ENCODE peak calls at places on chromosomes 5 and 9, in seven cellular contexts. One of them, this sample, is unnamed.

GRCh38 chr5:55402199-55402598 is 94.4 kb downstream of the MTREX start:
- DNase-seq in CD8-positive, alpha-beta T cell: no peak
- DNase-seq in transverse colon: no peak
- DNase-seq in heart right ventricle: no peak
- DNase-seq in osteoblast: no peak
- DNase-seq in naive thymus-derived CD4-positive, alpha-beta T cell: no peak
- DNase-seq in A549: peak; percentile 3
- DNase-seq in this sample: no peak

GRCh38 chr9:107455461-107456155 is 34.0 kb downstream of the KLF4 start:
- DNase-seq in CD8-positive, alpha-beta T cell: no peak
- DNase-seq in naive thymus-derived CD4-positive, alpha-beta T cell: no peak
- DNase-seq in heart right ventricle: no peak
- DNase-seq in transverse colon: no peak
- DNase-seq in osteoblast: no peak
- DNase-seq in A549: no peak
- DNase-seq in this sample: no peak

GRCh38 chr5:5799229-5799628 is 376.8 kb downstream of the ICE1 start:
- DNase-seq in osteoblast: no peak
- DNase-seq in naive thymus-derived CD4-positive, alpha-beta T cell: no peak
- DNase-seq in transverse colon: no peak
- DNase-seq in A549: no peak
- DNase-seq in heart right ventricle: no peak
- DNase-seq in CD8-positive, alpha-beta T cell: no peak
- DNase-seq in this sample: no peak

GRCh38 chr5:141898448-141899094 is 20.4 kb upstream of the PCDH1 start:
- DNase-seq in naive thymus-derived CD4-positive, alpha-beta T cell: no peak
- DNase-seq in transverse colon: no peak
- DNase-seq in osteoblast: no peak
- DNase-seq in CD8-positive, alpha-beta T cell: no peak
- DNase-seq in heart right ventricle: no peak
- DNase-seq in A549: no peak
- DNase-seq in this sample: no peak

GRCh38 chr5:54133917-54134316 is 176.5 kb downstream of the ARL15 start:
- DNase-seq in osteoblast: no peak
- DNase-seq in heart right ventricle: no peak
- DNase-seq in CD8-positive, alpha-beta T cell: no peak
- DNase-seq in A549: no peak
- DNase-seq in transverse colon: no peak
- DNase-seq in naive thymus-derived CD4-positive, alpha-beta T cell: no peak
- DNase-seq in this sample: no peak

GRCh38 chr5:107966216-107966615 is 295.5 kb upstream of the EFNA5 start:
- DNase-seq in heart right ventricle: no peak
- DNase-seq in naive thymus-derived CD4-positive, alpha-beta T cell: no peak
- DNase-seq in CD8-positive, alpha-beta T cell: no peak
- DNase-seq in transverse colon: no peak
- DNase-seq in osteoblast: no peak
- DNase-seq in A549: no peak
- DNase-seq in this sample: no peak

GRCh38 chr5:102958481-102959011 is 161.4 kb downstream of the GIN1 start:
- DNase-seq in osteoblast: no peak
- DNase-seq in A549: no peak
- DNase-seq in heart right ventricle: no peak
- DNase-seq in naive thymus-derived CD4-positive, alpha-beta T cell: no peak
- DNase-seq in CD8-positive, alpha-beta T cell: no peak
- DNase-seq in transverse colon: no peak
- DNase-seq in this sample: no peak

GRCh38 chr5:72788851-72789505 is 27.5 kb upstream of the TNPO1 start:
- DNase-seq in A549: peak; percentile 71
- DNase-seq in osteoblast: no peak
- DNase-seq in transverse colon: no peak
- DNase-seq in naive thymus-derived CD4-positive, alpha-beta T cell: no peak
- DNase-seq in heart right ventricle: no peak
- DNase-seq in CD8-positive, alpha-beta T cell: no peak
- DNase-seq in this sample: no peak

GRCh38 chr5:147554285-147554817 is 44.5 kb upstream of the DPYSL3 start:
- DNase-seq in heart right ventricle: peak; percentile 13
- DNase-seq in osteoblast: peak; percentile 90
- DNase-seq in naive thymus-derived CD4-positive, alpha-beta T cell: no peak
- DNase-seq in A549: no peak
- DNase-seq in CD8-positive, alpha-beta T cell: no peak
- DNase-seq in transverse colon: no peak
- DNase-seq in this sample: no peak

GRCh38 chr5:131640043-131640856 is 5.2 kb upstream of the RAPGEF6 start:
- DNase-seq in transverse colon: no peak
- DNase-seq in osteoblast: no peak
- DNase-seq in A549: no peak
- DNase-seq in naive thymus-derived CD4-positive, alpha-beta T cell: peak; percentile 46
- DNase-seq in CD8-positive, alpha-beta T cell: no peak
- DNase-seq in heart right ventricle: no peak
- DNase-seq in this sample: no peak

GRCh38 chr9:15696979-15697378 is 144.1 kb downstream of the CCDC171 start:
- DNase-seq in heart right ventricle: no peak
- DNase-seq in CD8-positive, alpha-beta T cell: no peak
- DNase-seq in naive thymus-derived CD4-positive, alpha-beta T cell: no peak
- DNase-seq in osteoblast: peak; percentile 64
- DNase-seq in A549: no peak
- DNase-seq in transverse colon: no peak
- DNase-seq in this sample: no peak

GRCh38 chr5:39448504-39449128 is 23.8 kb upstream of the DAB2 start:
- DNase-seq in transverse colon: peak; percentile 31
- DNase-seq in heart right ventricle: no peak
- DNase-seq in naive thymus-derived CD4-positive, alpha-beta T cell: no peak
- DNase-seq in osteoblast: no peak
- DNase-seq in A549: no peak
- DNase-seq in CD8-positive, alpha-beta T cell: no peak
- DNase-seq in this sample: no peak

GRCh38 chr9:78714591-78714990 is 417.7 kb downstream of the PSAT1 start:
- DNase-seq in A549: no peak
- DNase-seq in heart right ventricle: no peak
- DNase-seq in CD8-positive, alpha-beta T cell: no peak
- DNase-seq in transverse colon: no peak
- DNase-seq in naive thymus-derived CD4-positive, alpha-beta T cell: no peak
- DNase-seq in osteoblast: peak; percentile 83
- DNase-seq in this sample: no peak
- H3K27ac ChIP-seq in A549: no peak overlapping the region
- H3K27ac ChIP-seq in heart right ventricle: no peak overlapping the region
- H3K27ac ChIP-seq in CD8-positive, alpha-beta T cell: no peak overlapping the region
- H3K27ac ChIP-seq in transverse colon: no peak overlapping the region
- H3K27ac ChIP-seq in naive thymus-derived CD4-positive, alpha-beta T cell: no peak overlapping the region
- H3K27ac ChIP-seq in osteoblast: peak overlapping the region; percentile 90
- H3K27ac ChIP-seq in this sample: no peak overlapping the region

DNA sequence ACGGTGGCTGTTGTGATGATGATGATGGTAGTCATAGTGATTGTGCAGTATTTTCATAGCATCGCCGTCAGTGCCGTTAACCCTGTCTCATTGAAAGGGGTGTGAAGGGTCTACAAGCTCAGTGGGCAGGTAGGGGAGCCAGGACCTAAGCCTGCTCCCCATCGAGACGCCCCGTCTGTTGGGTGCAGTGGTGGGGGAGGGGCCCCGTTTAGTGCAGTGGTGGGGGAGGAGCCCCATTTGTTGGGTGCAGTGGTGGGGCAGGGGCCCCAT is 68.6 kb downstream of the COL5A1 start:
- DNase-seq in naive thymus-derived CD4-positive, alpha-beta T cell: no peak
- DNase-seq in osteoblast: no peak
- DNase-seq in heart right ventricle: no peak
- DNase-seq in CD8-positive, alpha-beta T cell: no peak
- DNase-seq in A549: no peak
- DNase-seq in transverse colon: no peak
- DNase-seq in this sample: no peak
- H3K4me1 ChIP-seq in naive thymus-derived CD4-positive, alpha-beta T cell: no peaks in the 10 kb centered on the region
- H3K4me1 ChIP-seq in osteoblast: peaks cover 12% of the 10 kb centered on the region
- H3K4me1 ChIP-seq in heart right ventricle: peaks cover 36% of the 10 kb centered on the region
- H3K4me1 ChIP-seq in CD8-positive, alpha-beta T cell: no peaks in the 10 kb centered on the region
- H3K4me1 ChIP-seq in A549: no peaks in the 10 kb centered on the region
- H3K4me1 ChIP-seq in transverse colon: peaks cover 55% of the 10 kb centered on the region
- H3K4me1 ChIP-seq in this sample: peaks cover 18% of the 10 kb centered on the region

GRCh38 chr5:36177715-36178556 is 26.0 kb downstream of the SKP2 start:
- DNase-seq in transverse colon: no peak
- DNase-seq in osteoblast: peak; percentile 47
- DNase-seq in A549: peak; percentile 13
- DNase-seq in heart right ventricle: no peak
- DNase-seq in CD8-positive, alpha-beta T cell: no peak
- DNase-seq in naive thymus-derived CD4-positive, alpha-beta T cell: no peak
- DNase-seq in this sample: peak; percentile 37

GRCh38 chr5:36177154-36177553 is 25.2 kb downstream of the SKP2 start:
- DNase-seq in A549: no peak
- DNase-seq in heart right ventricle: no peak
- DNase-seq in osteoblast: no peak
- DNase-seq in transverse colon: no peak
- DNase-seq in naive thymus-derived CD4-positive, alpha-beta T cell: no peak
- DNase-seq in CD8-positive, alpha-beta T cell: no peak
- DNase-seq in this sample: no peak

GRCh38 chr5:36181709-36182262 is 29.9 kb downstream of the SKP2 start:
- DNase-seq in A549: no peak
- DNase-seq in naive thymus-derived CD4-positive, alpha-beta T cell: no peak
- DNase-seq in heart right ventricle: no peak
- DNase-seq in transverse colon: no peak
- DNase-seq in CD8-positive, alpha-beta T cell: no peak
- DNase-seq in osteoblast: no peak
- DNase-seq in this sample: no peak

GRCh38 chr5:36180556-36181350 is 28.8 kb downstream of the SKP2 start:
- DNase-seq in osteoblast: no peak
- DNase-seq in A549: no peak
- DNase-seq in naive thymus-derived CD4-positive, alpha-beta T cell: no peak
- DNase-seq in heart right ventricle: no peak
- DNase-seq in transverse colon: no peak
- DNase-seq in CD8-positive, alpha-beta T cell: no peak
- DNase-seq in this sample: no peak

GRCh38 chr5:36179950-36180349 is 28.0 kb downstream of the SKP2 start:
- DNase-seq in heart right ventricle: no peak
- DNase-seq in transverse colon: no peak
- DNase-seq in CD8-positive, alpha-beta T cell: no peak
- DNase-seq in A549: no peak
- DNase-seq in osteoblast: no peak
- DNase-seq in naive thymus-derived CD4-positive, alpha-beta T cell: no peak
- DNase-seq in this sample: no peak
- H3K27ac ChIP-seq in heart right ventricle: no peak overlapping the region
- H3K27ac ChIP-seq in transverse colon: no peak overlapping the region
- H3K27ac ChIP-seq in CD8-positive, alpha-beta T cell: no peak overlapping the region
- H3K27ac ChIP-seq in A549: no peak overlapping the region
- H3K27ac ChIP-seq in osteoblast: no peak overlapping the region
- H3K27ac ChIP-seq in naive thymus-derived CD4-positive, alpha-beta T cell: no peak overlapping the region
- H3K27ac ChIP-seq in this sample: no peak overlapping the region

GRCh38 chr5:78000191-78000590 is 224.1 kb upstream of the TBCA start:
- DNase-seq in naive thymus-derived CD4-positive, alpha-beta T cell: no peak
- DNase-seq in CD8-positive, alpha-beta T cell: no peak
- DNase-seq in heart right ventricle: no peak
- DNase-seq in transverse colon: no peak
- DNase-seq in osteoblast: no peak
- DNase-seq in A549: no peak
- DNase-seq in this sample: no peak
- H3K4me1 ChIP-seq in naive thymus-derived CD4-positive, alpha-beta T cell: no peaks in the 10 kb centered on the region
- H3K4me1 ChIP-seq in CD8-positive, alpha-beta T cell: no peaks in the 10 kb centered on the region
- H3K4me1 ChIP-seq in heart right ventricle: no peaks in the 10 kb centered on the region
- H3K4me1 ChIP-seq in transverse colon: peaks cover 7% of the 10 kb centered on the region
- H3K4me1 ChIP-seq in osteoblast: peaks cover 3% of the 10 kb centered on the region
- H3K4me1 ChIP-seq in A549: no peaks in the 10 kb centered on the region
- H3K4me1 ChIP-seq in this sample: no peaks in the 10 kb centered on the region

DNA sequence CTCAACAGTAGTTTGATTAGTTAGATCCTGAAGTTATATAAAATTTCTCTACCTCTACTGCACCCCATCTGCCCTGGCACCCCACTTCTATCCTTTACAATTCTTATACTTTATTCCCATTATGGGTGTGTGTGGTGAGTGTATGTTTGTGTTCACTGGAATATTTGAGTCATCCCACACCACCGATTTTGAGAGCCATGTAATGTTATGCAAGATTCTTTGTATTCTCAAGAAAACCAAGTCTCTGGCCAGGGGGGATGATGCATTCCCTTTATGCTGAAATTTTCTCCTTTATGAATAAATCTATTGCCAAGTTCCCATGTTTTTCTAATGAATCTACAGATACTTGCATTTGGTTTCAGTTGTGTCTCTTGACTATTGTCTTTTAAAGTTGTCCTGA is 266.8 kb downstream of the ARHGEF28 start:
- DNase-seq in heart right ventricle: no peak
- DNase-seq in naive thymus-derived CD4-positive, alpha-beta T cell: no peak
- DNase-seq in A549: no peak
- DNase-seq in CD8-positive, alpha-beta T cell: no peak
- DNase-seq in transverse colon: no peak
- DNase-seq in osteoblast: peak; percentile 95
- DNase-seq in this sample: no peak
- H3K27ac ChIP-seq in heart right ventricle: no peak overlapping the region
- H3K27ac ChIP-seq in naive thymus-derived CD4-positive, alpha-beta T cell: no peak overlapping the region
- H3K27ac ChIP-seq in A549: no peak overlapping the region
- H3K27ac ChIP-seq in CD8-positive, alpha-beta T cell: no peak overlapping the region
- H3K27ac ChIP-seq in transverse colon: no peak overlapping the region
- H3K27ac ChIP-seq in osteoblast: peak overlapping the region; percentile 82
- H3K27ac ChIP-seq in this sample: no peak overlapping the region

GRCh38 chr9:98977246-98977681 is 33.6 kb downstream of the COL15A1 start:
- DNase-seq in osteoblast: no peak
- DNase-seq in A549: no peak
- DNase-seq in naive thymus-derived CD4-positive, alpha-beta T cell: no peak
- DNase-seq in CD8-positive, alpha-beta T cell: no peak
- DNase-seq in transverse colon: no peak
- DNase-seq in heart right ventricle: peak; percentile 80
- DNase-seq in this sample: peak; percentile 76

GRCh38 chr9:98974106-98974505 is 30.4 kb downstream of the COL15A1 start:
- DNase-seq in transverse colon: no peak
- DNase-seq in naive thymus-derived CD4-positive, alpha-beta T cell: no peak
- DNase-seq in CD8-positive, alpha-beta T cell: no peak
- DNase-seq in heart right ventricle: no peak
- DNase-seq in osteoblast: no peak
- DNase-seq in A549: no peak
- DNase-seq in this sample: no peak

GRCh38 chr9:98974554-98974953 is 30.8 kb downstream of the COL15A1 start:
- DNase-seq in naive thymus-derived CD4-positive, alpha-beta T cell: no peak
- DNase-seq in CD8-positive, alpha-beta T cell: no peak
- DNase-seq in heart right ventricle: no peak
- DNase-seq in osteoblast: no peak
- DNase-seq in transverse colon: no peak
- DNase-seq in A549: no peak
- DNase-seq in this sample: no peak

GRCh38 chr9:98974994-98975712 is 31.4 kb downstream of the COL15A1 start:
- DNase-seq in transverse colon: peak; percentile 89
- DNase-seq in osteoblast: peak; percentile 97
- DNase-seq in naive thymus-derived CD4-positive, alpha-beta T cell: peak; percentile 86
- DNase-seq in heart right ventricle: peak; percentile 87
- DNase-seq in CD8-positive, alpha-beta T cell: peak; percentile 66
- DNase-seq in A549: peak; percentile 86
- DNase-seq in this sample: peak; percentile 90

GRCh38 chr9:98975838-98976237 is 32.1 kb downstream of the COL15A1 start:
- DNase-seq in transverse colon: no peak
- DNase-seq in osteoblast: no peak
- DNase-seq in A549: no peak
- DNase-seq in heart right ventricle: no peak
- DNase-seq in naive thymus-derived CD4-positive, alpha-beta T cell: no peak
- DNase-seq in CD8-positive, alpha-beta T cell: no peak
- DNase-seq in this sample: no peak
- H3K4me1 ChIP-seq in transverse colon: peaks cover 34% of the 10 kb centered on the region
- H3K4me1 ChIP-seq in osteoblast: peaks cover 5% of the 10 kb centered on the region
- H3K4me1 ChIP-seq in A549: peaks cover 4% of the 10 kb centered on the region
- H3K4me1 ChIP-seq in heart right ventricle: peaks cover 87% of the 10 kb centered on the region
- H3K4me1 ChIP-seq in naive thymus-derived CD4-positive, alpha-beta T cell: no peaks in the 10 kb centered on the region
- H3K4me1 ChIP-seq in CD8-positive, alpha-beta T cell: peaks cover 18% of the 10 kb centered on the region
- H3K4me1 ChIP-seq in this sample: peaks cover 57% of the 10 kb centered on the region

DNA sequence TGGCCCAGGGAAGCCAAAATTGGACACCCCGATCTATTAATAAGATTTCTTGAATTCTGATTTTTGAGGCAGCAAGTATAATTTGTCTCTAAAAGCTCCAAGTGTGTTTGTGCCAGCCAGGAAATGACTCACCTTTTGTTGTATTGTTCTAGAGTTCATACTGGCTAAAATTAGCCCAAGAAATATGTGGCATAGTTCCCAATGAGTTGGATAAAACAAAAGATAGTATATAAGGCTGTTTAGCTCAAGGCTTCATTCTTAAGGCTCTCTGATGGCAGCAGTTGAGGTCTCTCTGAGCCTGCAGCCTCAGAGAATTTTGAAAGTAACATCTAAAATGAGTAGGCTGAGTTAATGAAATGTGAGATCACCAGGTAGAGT is 21.6 kb downstream of the HMGXB3 start:
- DNase-seq in heart right ventricle: peak; percentile 61
- DNase-seq in osteoblast: no peak
- DNase-seq in CD8-positive, alpha-beta T cell: no peak
- DNase-seq in transverse colon: no peak
- DNase-seq in naive thymus-derived CD4-positive, alpha-beta T cell: no peak
- DNase-seq in A549: no peak
- DNase-seq in this sample: no peak
- H3K27ac ChIP-seq in heart right ventricle: peak overlapping the region; percentile 78
- H3K27ac ChIP-seq in osteoblast: peak overlapping the region; percentile 77
- H3K27ac ChIP-seq in CD8-positive, alpha-beta T cell: no peak overlapping the region
- H3K27ac ChIP-seq in transverse colon: no peak overlapping the region
- H3K27ac ChIP-seq in naive thymus-derived CD4-positive, alpha-beta T cell: no peak overlapping the region
- H3K27ac ChIP-seq in A549: no peak overlapping the region
- H3K27ac ChIP-seq in this sample: peak overlapping the region; percentile 26

This sample was measured in testis.